ENCODE peak calls at places on chromosomes 5 and 9, in six cellular contexts. I is HCT116, J is breast epithelium, T is heart left ventricle, F is prostate gland, G is A549. R is an unnamed sample. For H3K4me1, the result is how much of the 10 kb centered on the place peaks cover.

GRCh38 chr9:124297915-124298645 is 40.3 kb downstream of the NEK6 start:
- DNase-seq in I (no peak), J (no peak), T (no peak), G (no peak), F (no peak), R (no peak)

GRCh38 chr5:170139786-170140335 is 34.2 kb downstream of the FOXI1 start:
- DNase-seq in G (no peak), I (no peak), J (no peak), T (no peak), F (no peak), R (no peak)

GRCh38 chr9:116282598-116282997 is 129.0 kb downstream of the PAPPA start:
- DNase-seq in I (no peak), G (no peak), J (no peak), T (no peak), F (no peak), R (no peak)

GRCh38 chr5:73797142-73797530 is 171.1 kb downstream of the ARHGEF28 start:
- DNase-seq in I (no peak), T (no peak), F (no peak), J (no peak), G (no peak), R (no peak)

GRCh38 chr9:33765411-33765810 is 29.9 kb upstream of the PRSS3 start:
- DNase-seq in I (peak), J (no peak), F (no peak), G (no peak), T (no peak), R (no peak)

GRCh38 chr5:73447234-73448071 is 1.1 kb downstream of the FOXD1 start:
- DNase-seq in T (no peak), F (no peak), I (no peak), J (no peak), G (no peak), R (peak)

GRCh38 chr9:69371001-69371400 is 46.0 kb downstream of the ENTREP1 start:
- DNase-seq in J (no peak), T (no peak), F (no peak), G (no peak), I (no peak), R (no peak)

GRCh38 chr5:63170496-63170895 is 591.9 kb downstream of the LRRC70 start:
- DNase-seq in I (no peak), F (no peak), G (no peak), T (no peak), J (no peak), R (no peak)

GRCh38 chr5:1104327-1105006 is 7.4 kb downstream of the SLC12A7 start:
- DNase-seq in I (no peak), F (no peak), J (no peak), T (no peak), G (no peak), R (no peak)

GRCh38 chr9:111429175-111429574 is 55.0 kb downstream of the ECPAS start:
- DNase-seq in T (no peak), J (no peak), I (no peak), F (no peak), G (no peak), R (no peak)

GRCh38 chr5:138989720-138990119 is 114.6 kb upstream of the LRRTM2 start:
- DNase-seq in G (no peak), T (no peak), J (no peak), I (no peak), F (no peak), R (no peak)

DNA sequence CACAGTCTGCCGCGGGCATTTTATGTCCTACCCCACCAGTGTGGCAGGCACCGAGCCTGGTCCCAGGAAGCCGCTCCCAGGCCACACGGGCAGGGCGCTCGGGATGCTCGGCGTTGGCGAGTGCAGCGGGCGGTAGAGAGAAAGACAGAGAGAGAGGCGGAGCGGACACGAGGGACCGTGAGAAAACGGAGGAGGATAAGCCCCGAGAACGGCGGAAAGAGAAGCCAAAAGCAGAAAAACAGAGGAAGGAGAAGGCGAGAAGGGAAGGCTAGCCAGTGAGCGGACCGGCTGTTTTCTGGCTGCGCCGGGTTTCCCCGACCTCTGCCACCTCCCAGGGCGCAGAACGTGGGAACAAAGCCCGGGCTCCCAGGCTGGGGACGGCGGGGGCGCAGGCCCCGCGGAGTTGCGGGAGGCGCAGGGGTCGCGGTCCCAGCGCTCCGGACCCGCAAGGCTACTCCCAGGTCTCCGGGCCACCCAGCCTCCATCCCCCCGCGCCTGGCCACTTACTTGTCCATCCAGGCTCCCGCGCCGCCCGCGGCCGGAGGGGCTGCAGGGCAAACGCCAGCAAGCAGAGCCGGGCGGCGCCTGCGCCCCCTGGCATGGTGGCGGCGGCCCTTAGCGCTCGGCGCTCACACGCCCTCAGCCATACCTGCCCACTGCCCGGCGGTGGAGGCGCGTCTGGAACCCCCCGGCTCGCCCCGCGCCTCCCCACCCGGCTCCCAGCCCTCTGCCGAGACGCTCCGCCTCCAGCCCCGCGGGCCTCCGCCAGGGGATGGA is at the start of gene ADAM19:
- DNase-seq in I (no peak), T (peak), F (no peak), J (no peak), G (peak), R (peak)
- TF ChIP-seq POLR2A in I (no peak), T (no peak), F (peak), J (no peak), G (peak), R (no peak)

GRCh38 chr9:26605367-26605766 is 287.2 kb downstream of the CAAP1 start:
- DNase-seq in T (no peak), J (no peak), F (no peak), I (no peak), G (no peak), R (no peak)

GRCh38 chr9:26603637-26604036 is 289.0 kb downstream of the CAAP1 start:
- DNase-seq in G (no peak), J (no peak), F (no peak), I (no peak), T (no peak), R (no peak)

GRCh38 chr9:26604076-26604662 is 288.4 kb downstream of the CAAP1 start:
- DNase-seq in J (no peak), I (no peak), T (no peak), G (no peak), F (no peak), R (no peak)
- H3K4me1 ChIP-seq in J (under half), I (under half), T (under half), G (under half), F (under half), R (under half)

GRCh38 chr9:86452194-86452828 is 98.1 kb upstream of the TUT7 start:
- DNase-seq in G (no peak), F (no peak), T (no peak), J (no peak), I (no peak), R (no peak)

GRCh38 chr9:86449246-86449645 is 95.0 kb upstream of the TUT7 start:
- DNase-seq in F (no peak), G (no peak), I (no peak), J (no peak), T (no peak), R (no peak)

GRCh38 chr9:86458456-86458855 is 104.2 kb upstream of the TUT7 start:
- DNase-seq in F (no peak), T (no peak), I (no peak), J (no peak), G (no peak), R (no peak)

GRCh38 chr9:86460211-86461002 is 106.2 kb upstream of the TUT7 start:
- DNase-seq in I (no peak), G (no peak), T (no peak), J (no peak), F (no peak), R (no peak)

GRCh38 chr9:86454701-86455402 is 100.6 kb upstream of the TUT7 start:
- DNase-seq in J (no peak), I (no peak), T (no peak), F (no peak), G (no peak), R (no peak)
- H3K4me3 ChIP-seq in J (peak), I (no peak), T (no peak), F (no peak), G (no peak), R (no peak)

GRCh38 chr5:126868961-126869451 is 92.1 kb downstream of the LMNB1 start:
- DNase-seq in G (no peak), T (no peak), J (no peak), F (no peak), I (no peak), R (peak)
- TF ChIP-seq POLR2A in G (no peak), T (no peak), J (no peak), F (no peak), I (no peak), R (no peak)

R was measured in testis.